ENCODE peak calls at places on chromosomes 11 and 22, in seven cellular contexts. J is AG10803, X is breast epithelium, I is lower leg skin, U is adrenal gland, M is fibroblast of lung, C is lower lobe of right lung. A is an unnamed sample.
A peak's percentile ranks its signal among the peaks of the same experiment; 100 is the strongest.

GRCh38 chr11:76910620-76911414 is 50.1 kb downstream of the ACER3 start:
- DNase-seq in J (peak; percentile 68), X (no peak), I (peak; percentile 31), U (peak; percentile 60), M (peak; percentile 71), C (no peak), A (no peak)

GRCh38 chr11:38256436-38256835 is 1658.4 kb upstream of the RAG2 start:
- DNase-seq in J (no peak), X (no peak), I (no peak), U (no peak), M (no peak), C (no peak), A (no peak)

GRCh38 chr11:74070713-74071506 is 62.0 kb upstream of the UCP3 start:
- DNase-seq in J (peak; percentile 3), X (no peak), I (no peak), U (peak; percentile 29), M (no peak), C (no peak), A (no peak)

GRCh38 chr11:12528487-12528886 is 145.7 kb upstream of the TEAD1 start:
- DNase-seq in J (no peak), X (no peak), I (no peak), U (no peak), M (no peak), C (no peak), A (no peak)

GRCh38 chr11:82682003-82682751 is 51.5 kb downstream of the FAM181B start:
- DNase-seq in J (peak; percentile 78), X (no peak), I (no peak), U (peak; percentile 27), M (peak; percentile 84), C (no peak), A (peak; percentile 56)

GRCh38 chr11:68914761-68915160 is 11.1 kb downstream of the IGHMBP2 start:
- DNase-seq in J (no peak), X (no peak), I (no peak), U (no peak), M (no peak), C (peak; percentile 34), A (no peak)

GRCh38 chr11:108500721-108501120 is 2.5 kb upstream of the POGLUT3 start:
- DNase-seq in J (no peak), X (no peak), I (no peak), U (no peak), M (no peak), C (no peak), A (no peak)

GRCh38 chr11:69659591-69659990 is 15.6 kb downstream of the LTO1 start:
- DNase-seq in J (no peak), X (no peak), I (no peak), U (no peak), M (no peak), C (peak; percentile 14), A (no peak)

GRCh38 chr11:2564008-2564530 is 119.3 kb downstream of the KCNQ1 start:
- DNase-seq in J (no peak), X (no peak), I (no peak), U (peak; percentile 76), M (no peak), C (peak; percentile 26), A (no peak)

GRCh38 chr22:24443668-24444067 is 16.3 kb downstream of the ADORA2A start:
- DNase-seq in J (no peak), X (no peak), I (no peak), U (no peak), M (no peak), C (no peak), A (no peak)

GRCh38 chr11:3181722-3182461 is 16.8 kb upstream of the OSBPL5 start:
- DNase-seq in J (no peak), X (no peak), I (no peak), U (no peak), M (no peak), C (no peak), A (no peak)

GRCh38 chr11:47858169-47858543 is 10.0 kb upstream of the NUP160 start:
- DNase-seq in J (peak; percentile 91), X (no peak), I (peak; percentile 27), U (no peak), M (peak; percentile 83), C (no peak), A (peak; percentile 18)

GRCh38 chr22:29108137-29108536 is 35.3 kb downstream of the KREMEN1 start:
- DNase-seq in J (peak; percentile 67), X (no peak), I (no peak), U (no peak), M (no peak), C (no peak), A (no peak)

GRCh38 chr22:29072193-29072978 is 449 bp upstream of the KREMEN1 start:
- DNase-seq in J (peak; percentile 61), X (peak; percentile 94), I (peak; percentile 87), U (peak; percentile 88), M (peak; percentile 53), C (peak; percentile 97), A (no peak)

GRCh38 chr11:5107285-5107684 is 30.9 kb downstream of the OR52A5 start:
- DNase-seq in J (no peak), X (no peak), I (no peak), U (no peak), M (no peak), C (no peak), A (no peak)

GRCh38 chr11:12249590-12250260 is 127.6 kb upstream of the PARVA start:
- DNase-seq in J (no peak), X (peak; percentile 73), I (no peak), U (no peak), M (no peak), C (no peak), A (no peak)

GRCh38 chr11:69515271-69516245 is 34.1 kb downstream of the LINC01488 start:
- DNase-seq in J (no peak), X (no peak), I (no peak), U (no peak), M (no peak), C (peak; percentile 32), A (no peak)

GRCh38 chr11:4983851-4984250 is 10.8 kb upstream of the OR51L1 start:
- DNase-seq in J (no peak), X (no peak), I (no peak), U (no peak), M (no peak), C (no peak), A (no peak)

GRCh38 chr11:67630230-67630942 is 649 bp upstream of the NUDT8 start:
- DNase-seq in J (peak; percentile 97), X (peak; percentile 98), I (peak; percentile 97), U (peak; percentile 99), M (peak; percentile 97), C (peak; percentile 99), A (peak; percentile 88)

GRCh38 chr11:9267680-9268079 is 2.5 kb upstream of the DENND5A start:
- DNase-seq in J (no peak), X (no peak), I (no peak), U (no peak), M (no peak), C (no peak), A (no peak)

GRCh38 chr11:9266926-9267325 is 1.8 kb upstream of the DENND5A start:
- DNase-seq in J (no peak), X (no peak), I (no peak), U (no peak), M (no peak), C (no peak), A (no peak)

GRCh38 chr11:9264381-9265210 is 554 bp downstream of the DENND5A start:
- DNase-seq in J (peak; percentile 80), X (no peak), I (peak; percentile 78), U (peak; percentile 67), M (peak; percentile 90), C (peak; percentile 83), A (peak; percentile 43)

GRCh38 chr11:9265211-9266131 is at the start of gene DENND5A:
- DNase-seq in J (peak; percentile 83), X (peak; percentile 78), I (peak; percentile 66), U (peak; percentile 80), M (peak; percentile 79), C (peak; percentile 88), A (peak; percentile 61)

GRCh38 chr11:9266132-9266736 is 1.1 kb upstream of the DENND5A start:
- DNase-seq in J (no peak), X (no peak), I (no peak), U (no peak), M (no peak), C (no peak), A (no peak)
- H3K4me3 ChIP-seq in J (peak overlapping the region; percentile 84), X (no peak overlapping the region), I (no peak overlapping the region), U (no peak overlapping the region), M (no peak overlapping the region), C (peak overlapping the region; percentile 87), A (no peak overlapping the region)

GRCh38 chr11:61581030-61581928 is at the start of gene SYT7:
- DNase-seq in J (peak; percentile 97), X (peak; percentile 98), I (peak; percentile 92), U (peak; percentile 99), M (peak; percentile 97), C (peak; percentile 95), A (peak; percentile 95)
- TF ChIP-seq CTCF in J (no peak), X (peak; percentile 64), I (no peak), U (no peak), M (peak; percentile 4), C (no peak), A (no peak)

GRCh38 chr11:85647604-85648299 is at the start of gene TMEM126A:
- DNase-seq in J (peak; percentile 73), X (peak; percentile 86), I (peak; percentile 88), U (peak; percentile 88), M (peak; percentile 78), C (peak; percentile 94), A (peak; percentile 53)
- H3K4me3 ChIP-seq in J (peak within 1 kb of the TSS; percentile 92), X (peak within 1 kb of the TSS; percentile 64), I (peak within 1 kb of the TSS; percentile 48), U (peak within 1 kb of the TSS; percentile 4), M (peak within 1 kb of the TSS; percentile 61), C (peak within 1 kb of the TSS; percentile 74), A (peak within 1 kb of the TSS; percentile 80)

GRCh38 chr11:128802358-128802981 is 64.6 kb downstream of the KCNJ1 start:
- DNase-seq in J (no peak), X (no peak), I (no peak), U (no peak), M (peak; percentile 15), C (no peak), A (no peak)
- TF ChIP-seq CTCF in J (peak; percentile 48), X (no peak), I (no peak), U (peak; percentile 7), M (peak; percentile 34), C (peak; percentile 25), A (peak; percentile 65)

DNA sequence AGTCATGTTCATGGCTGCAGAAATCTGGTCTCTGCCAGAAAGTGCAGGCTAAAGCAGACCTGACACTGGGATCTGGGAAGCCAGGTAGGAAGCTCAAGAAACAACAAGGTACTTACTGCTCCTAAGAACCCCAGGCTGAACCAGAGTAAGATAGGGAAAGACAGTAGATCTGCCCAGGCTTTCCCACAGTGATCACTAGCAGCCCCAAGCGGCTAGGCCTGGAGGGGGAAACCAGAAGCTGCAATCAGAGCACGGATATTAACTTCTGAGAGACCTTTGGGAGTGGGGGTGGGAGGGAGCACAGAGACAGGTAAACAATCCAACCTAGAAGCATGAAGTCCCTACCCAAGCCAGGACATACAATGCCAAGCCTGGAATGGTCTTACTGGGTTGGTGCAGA is 135.2 kb upstream of the C11orf58 start:
- DNase-seq in J (no peak), X (no peak), I (no peak), U (no peak), M (no peak), C (no peak), A (no peak)
- H3K4me3 ChIP-seq in J (no peak overlapping the region), X (no peak overlapping the region), I (no peak overlapping the region), U (no peak overlapping the region), M (no peak overlapping the region), C (no peak overlapping the region), A (no peak overlapping the region)

A was measured in astrocyte of the cerebellum.